ENCODE peak calls at places on chromosomes 12 and 14, in nine cellular contexts. Q, R, F, P, L, D, T, W and J are unnamed samples.

GRCh38 chr12:2922329-2922728 is 31.6 kb downstream of the TULP3 start:
- DNase-seq in Q (no peak), R (no peak), F (no peak), P (no peak), L (no peak), D (no peak), T (no peak), W (no peak), J (no peak)

GRCh38 chr14:76834296-76834695 is 8.1 kb downstream of the LRRC74A start:
- DNase-seq in Q (no peak), R (no peak), F (no peak), P (no peak), L (no peak), D (no peak), T (no peak), W (no peak), J (peak; percentile 23)

GRCh38 chr12:20492251-20492728 is 124.0 kb downstream of the PDE3A start:
- DNase-seq in Q (no peak), R (peak; percentile 43), F (no peak), P (no peak), L (no peak), D (no peak), T (peak; percentile 25), W (no peak), J (peak; percentile 7)

GRCh38 chr12:32811686-32812392 is 56.1 kb upstream of the YARS2 start:
- DNase-seq in Q (no peak), R (no peak), F (no peak), P (no peak), L (no peak), D (no peak), T (no peak), W (no peak), J (no peak)

GRCh38 chr12:94575024-94575423 is 75.3 kb downstream of the TMCC3 start:
- DNase-seq in Q (no peak), R (no peak), F (no peak), P (no peak), L (no peak), D (no peak), T (no peak), W (no peak), J (no peak)

GRCh38 chr12:124463341-124463861 is 104.0 kb downstream of the NCOR2 start:
- DNase-seq in Q (no peak), R (no peak), F (no peak), P (no peak), L (no peak), D (no peak), T (no peak), W (no peak), J (no peak)

GRCh38 chr14:37594916-37595808 is at the start of the genes FOXA1 and TTC6:
- DNase-seq in Q (peak; percentile 56), R (peak; percentile 16), F (no peak), P (peak; percentile 70), L (no peak), D (no peak), T (no peak), W (no peak), J (no peak)

GRCh38 chr12:52969828-52970569 is 21.1 kb downstream of the KRT18 start:
- DNase-seq in Q (no peak), R (no peak), F (no peak), P (no peak), L (no peak), D (no peak), T (no peak), W (no peak), J (no peak)

GRCh38 chr12:105547786-105548185 is 217.3 kb downstream of the C12orf75 start:
- DNase-seq in Q (no peak), R (no peak), F (no peak), P (no peak), L (no peak), D (no peak), T (no peak), W (no peak), J (peak; percentile 18)

GRCh38 chr14:69363055-69363454 is 35.0 kb downstream of the ERH start:
- DNase-seq in Q (peak; percentile 66), R (peak; percentile 66), F (peak; percentile 29), P (no peak), L (no peak), D (no peak), T (peak; percentile 51), W (peak; percentile 13), J (no peak)

GRCh38 chr12:29726741-29727348 is 56.9 kb downstream of the TMTC1 start:
- DNase-seq in Q (no peak), R (no peak), F (no peak), P (no peak), L (no peak), D (no peak), T (no peak), W (no peak), J (no peak)

GRCh38 chr12:75923964-75924666 is 107.5 kb downstream of the PHLDA1 start:
- DNase-seq in Q (no peak), R (no peak), F (no peak), P (no peak), L (no peak), D (no peak), T (peak; percentile 38), W (no peak), J (no peak)

GRCh38 chr12:107184359-107184980 is 91.1 kb upstream of the CRY1 start:
- DNase-seq in Q (no peak), R (no peak), F (no peak), P (no peak), L (no peak), D (no peak), T (no peak), W (no peak), J (no peak)

GRCh38 chr12:94230357-94230905 is 82.1 kb downstream of the PLXNC1 start:
- DNase-seq in Q (no peak), R (peak; percentile 3), F (no peak), P (no peak), L (no peak), D (no peak), T (peak; percentile 3), W (no peak), J (no peak)

GRCh38 chr14:96253140-96253539 is 2.9 kb upstream of the BDKRB1 start:
- DNase-seq in Q (no peak), R (peak; percentile 94), F (peak; percentile 39), P (no peak), L (no peak), D (peak; percentile 48), T (peak; percentile 94), W (no peak), J (peak; percentile 71)

GRCh38 chr12:74538491-74539258 is 1.0 kb downstream of the ATXN7L3B start:
- DNase-seq in Q (no peak), R (peak; percentile 16), F (no peak), P (no peak), L (no peak), D (no peak), T (peak; percentile 14), W (no peak), J (no peak)

GRCh38 chr12:93645702-93646101 is 31.5 kb upstream of the CRADD start:
- DNase-seq in Q (no peak), R (peak; percentile 69), F (no peak), P (no peak), L (no peak), D (no peak), T (peak; percentile 59), W (no peak), J (no peak)

DNA sequence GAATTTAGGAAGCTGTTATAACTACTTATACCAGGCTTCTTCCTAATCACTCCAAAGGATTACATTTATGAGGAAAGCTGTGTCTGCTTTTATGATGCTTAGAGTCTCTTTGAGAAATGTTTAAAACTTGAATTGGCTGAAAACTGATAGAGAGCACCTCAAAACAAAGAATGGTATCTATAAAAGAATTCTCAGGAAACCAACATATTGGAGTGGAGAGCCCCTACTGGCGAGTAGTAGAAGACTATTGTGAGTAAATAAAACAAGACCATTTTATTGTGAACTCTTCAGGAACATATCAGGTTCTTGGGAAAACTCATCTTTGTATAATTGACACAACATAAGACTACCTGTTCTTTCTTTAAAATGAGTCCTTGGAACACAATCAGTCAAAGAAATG is 578.6 kb downstream of the RERGL start:
- DNase-seq in Q (no peak), R (no peak), F (no peak), P (no peak), L (no peak), D (no peak), T (no peak), W (no peak), J (no peak)
- TF ChIP-seq CTCF in Q (no peak), R (no peak), F (no peak), P (no peak), L (no peak), D (no peak), T (no peak), W (peak; percentile 59), J (peak; percentile 34)

DNA sequence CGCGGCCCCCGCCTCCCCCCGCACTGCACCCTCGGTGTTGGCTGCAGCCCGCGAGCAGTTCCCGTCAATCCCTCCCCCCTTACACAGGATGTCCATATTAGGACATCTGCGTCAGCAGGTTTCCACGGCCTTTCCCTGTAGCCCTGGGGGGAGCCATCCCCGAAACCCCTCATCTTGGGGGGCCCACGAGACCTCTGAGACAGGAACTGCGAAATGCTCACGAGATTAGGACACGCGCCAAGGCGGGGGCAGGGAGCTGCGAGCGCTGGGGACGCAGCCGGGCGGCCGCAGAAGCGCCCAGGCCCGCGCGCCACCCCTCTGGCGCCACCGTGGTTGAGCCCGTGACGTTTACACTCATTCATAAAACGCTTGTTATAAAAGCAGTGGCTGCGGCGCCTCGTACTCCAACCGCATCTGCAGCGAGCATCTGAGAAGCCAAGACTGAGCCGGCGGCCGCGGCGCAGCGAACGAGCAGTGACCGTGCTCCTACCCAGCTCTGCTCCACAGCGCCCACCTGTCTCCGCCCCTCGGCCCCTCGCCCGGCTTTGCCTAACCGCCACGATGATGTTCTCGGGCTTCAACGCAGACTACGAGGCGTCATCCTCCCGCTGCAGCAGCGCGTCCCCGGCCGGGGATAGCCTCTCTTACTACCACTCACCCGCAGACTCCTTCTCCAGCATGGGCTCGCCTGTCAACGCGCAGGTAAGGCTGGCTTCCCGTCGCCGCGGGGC is at the start of gene FOS:
- DNase-seq in Q (peak; percentile 95), R (peak; percentile 97), F (peak; percentile 90), P (peak; percentile 94), L (peak; percentile 98), D (peak; percentile 95), T (peak; percentile 97), W (peak; percentile 79), J (peak; percentile 65)
- TF ChIP-seq CTCF in Q (no peak), R (no peak), F (no peak), P (no peak), L (no peak), D (no peak), T (no peak), W (no peak), J (no peak)

DNA sequence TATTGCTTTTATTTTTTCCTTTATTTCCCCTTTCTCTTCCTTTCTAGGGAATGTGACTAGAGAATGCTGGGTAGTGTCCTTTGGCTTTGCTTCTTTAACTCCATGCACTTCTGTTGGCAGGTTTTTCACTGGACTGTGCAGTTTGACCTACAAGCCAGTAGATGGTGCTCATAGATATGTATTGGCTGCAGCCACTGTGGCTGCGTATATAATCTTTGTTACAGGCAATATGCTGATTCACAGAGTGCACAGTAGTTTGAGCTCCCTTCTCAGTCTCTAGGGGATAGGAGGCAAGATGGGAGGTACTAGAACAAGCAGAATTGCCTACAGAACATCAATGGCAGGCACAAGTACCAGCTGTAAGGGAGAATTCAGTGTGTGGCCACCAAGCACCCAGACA is 503.5 kb downstream of the LRFN5 start:
- DNase-seq in Q (no peak), R (peak; percentile 71), F (peak; percentile 15), P (no peak), L (peak; percentile 24), D (no peak), T (peak; percentile 74), W (no peak), J (no peak)
- TF ChIP-seq CTCF in Q (no peak), R (peak; percentile 78), F (peak; percentile 79), P (no peak), L (peak; percentile 48), D (no peak), T (peak; percentile 85), W (peak; percentile 57), J (peak; percentile 54)

GRCh38 chr12:109154485-109155438 is 38.4 kb downstream of the ACACB start:
- DNase-seq in Q (peak; percentile 93), R (peak; percentile 60), F (peak; percentile 23), P (peak; percentile 81), L (peak; percentile 95), D (peak; percentile 88), T (peak; percentile 68), W (peak; percentile 70), J (no peak)
- TF ChIP-seq CTCF in Q (no peak), R (no peak), F (no peak), P (no peak), L (no peak), D (peak; percentile 3), T (no peak), W (no peak), J (no peak)